ENCODE peak calls at places on chromosomes 7 and 10, in seven cellular contexts. B is right cardiac atrium; A is left colon; W is activated CD4-positive, alpha-beta T cell treated with anti-CD3 and anti-CD28 coated beads, Interleukin-2, amount 50 U/mL, for 48 hours; R is HFF-Myc; T is prostate gland; O is stimulated activated CD8-positive, alpha-beta memory T cell treated with anti-CD3 and anti-CD28 coated beads, Interleukin-4, amount 100 ng/mL, for 24 hours. Z is an unnamed sample.

GRCh38 chr10:5948999-5949759 is 28.2 kb downstream of the IL15RA start:
- DNase-seq in B (peak), A (peak), W (peak), R (no peak), T (no peak), O (no peak), Z (no peak)

GRCh38 chr10:50740351-50740688 is 584 bp downstream of the ASAH2B start:
- DNase-seq in B (peak), A (no peak), W (peak), R (peak), T (no peak), O (no peak), Z (no peak)

GRCh38 chr7:16611711-16612110 is 33.8 kb downstream of the ANKMY2 start:
- DNase-seq in B (no peak), A (no peak), W (no peak), R (no peak), T (no peak), O (no peak), Z (no peak)

GRCh38 chr10:971150-971542 is 17.1 kb upstream of the GTPBP4 start:
- DNase-seq in B (peak), A (no peak), W (no peak), R (no peak), T (no peak), O (no peak), Z (no peak)

GRCh38 chr7:66930341-66930740 is 9.3 kb downstream of the TMEM248 start:
- DNase-seq in B (no peak), A (no peak), W (no peak), R (no peak), T (no peak), O (no peak), Z (no peak)

GRCh38 chr7:108454674-108455523 is 1.3 kb downstream of the NRCAM start:
- DNase-seq in B (peak), A (no peak), W (peak), R (no peak), T (no peak), O (no peak), Z (no peak)

GRCh38 chr7:76008156-76008687 is 13.8 kb upstream of the TMEM120A start:
- DNase-seq in B (peak), A (no peak), W (peak), R (no peak), T (no peak), O (no peak), Z (no peak)

GRCh38 chr7:156156734-156157408 is 344.6 kb upstream of the SHH start:
- DNase-seq in B (no peak), A (peak), W (peak), R (no peak), T (no peak), O (no peak), Z (peak)

GRCh38 chr10:5816170-5816569 is 2.9 kb upstream of the GDI2 start:
- DNase-seq in B (no peak), A (no peak), W (no peak), R (no peak), T (no peak), O (no peak), Z (no peak)

GRCh38 chr10:33559105-33559504 is 224.6 kb upstream of the NRP1 start:
- DNase-seq in B (peak), A (no peak), W (no peak), R (peak), T (no peak), O (no peak), Z (no peak)

GRCh38 chr7:100546868-100547800 is 8.1 kb downstream of the AGFG2 start:
- DNase-seq in B (no peak), A (peak), W (no peak), R (no peak), T (no peak), O (no peak), Z (no peak)

GRCh38 chr7:30852744-30853288 is 58.8 kb upstream of the AQP1 start:
- DNase-seq in B (peak), A (no peak), W (no peak), R (no peak), T (no peak), O (no peak), Z (no peak)

GRCh38 chr10:115861864-115862263 is 411.1 kb downstream of the GFRA1 start:
- DNase-seq in B (no peak), A (no peak), W (no peak), R (peak), T (no peak), O (no peak), Z (no peak)

GRCh38 chr10:51129946-51130554 is 55.8 kb downstream of the PRKG1 start:
- DNase-seq in B (no peak), A (no peak), W (no peak), R (no peak), T (no peak), O (no peak), Z (no peak)

GRCh38 chr7:17406756-17407155 is 108.3 kb downstream of the AHR start:
- DNase-seq in B (no peak), A (no peak), W (no peak), R (no peak), T (no peak), O (no peak), Z (no peak)

Z was measured in NK-92 treated with Interleukin-12 subunit alpha and Interleukin-12 subunit beta, amount 100 ng/mL, for 24 hours.